ENCODE peak calls at places on chromosomes 16 and 17, in ten cellular contexts. V is A549; L is tibial nerve; D is fibroblast of lung; A is CD8-positive, alpha-beta memory T cell; W is heart right ventricle; I is transverse colon; J is PC-9; Y is body of pancreas; C is caudate nucleus. X is an unnamed sample.

GRCh38 chr17:35498429-35499178 is 38.9 kb downstream of the SLFN12L start:
- DNase-seq in V (no peak), L (no peak), D (no peak), A (no peak), W (no peak), I (no peak), J (no peak), Y (no peak), C (no peak), X (no peak)

GRCh38 chr17:60422162-60422665 is at the start of gene CHCT1:
- DNase-seq in V (no peak), L (no peak), D (no peak), A (no peak), W (peak; percentile 17), I (no peak), J (no peak), Y (no peak), C (no peak), X (no peak)

GRCh38 chr16:12558641-12559040 is 245.0 kb downstream of the CPPED1 start:
- DNase-seq in V (no peak), L (no peak), D (no peak), A (no peak), W (no peak), I (no peak), J (no peak), Y (no peak), C (no peak), X (no peak)

GRCh38 chr17:45848868-45849535 is 4.3 kb downstream of the SPPL2C start:
- DNase-seq in V (no peak), L (no peak), D (no peak), A (no peak), W (peak; percentile 28), I (no peak), J (no peak), Y (no peak), C (peak; percentile 52), X (no peak)

GRCh38 chr17:81961087-81961514 is at the start of gene NOTUM:
- DNase-seq in V (no peak), L (no peak), D (peak; percentile 29), A (no peak), W (no peak), I (no peak), J (no peak), Y (no peak), C (no peak), X (no peak)

GRCh38 chr16:65002265-65002664 is 119.6 kb downstream of the CDH11 start:
- DNase-seq in V (no peak), L (no peak), D (peak; percentile 82), A (no peak), W (no peak), I (no peak), J (no peak), Y (no peak), C (no peak), X (no peak)

GRCh38 chr16:31696968-31697743 is 169.5 kb downstream of the AHSP start:
- DNase-seq in V (peak; percentile 42), L (no peak), D (peak; percentile 38), A (no peak), W (no peak), I (no peak), J (no peak), Y (no peak), C (no peak), X (no peak)

GRCh38 chr17:68349157-68349556 is 57.9 kb downstream of the ARSG start:
- DNase-seq in V (no peak), L (no peak), D (no peak), A (no peak), W (no peak), I (no peak), J (no peak), Y (no peak), C (no peak), X (no peak)

GRCh38 chr16:3468501-3468900 is 25.0 kb downstream of the NAA60 start:
- DNase-seq in V (no peak), L (no peak), D (no peak), A (peak; percentile 16), W (no peak), I (no peak), J (no peak), Y (no peak), C (no peak), X (no peak)

GRCh38 chr17:8719291-8720246 is 25.1 kb downstream of the CCDC42 start:
- DNase-seq in V (no peak), L (no peak), D (peak; percentile 21), A (no peak), W (no peak), I (no peak), J (no peak), Y (no peak), C (no peak), X (no peak)

GRCh38 chr17:72031219-72031906 is 89.5 kb upstream of the SOX9 start:
- DNase-seq in V (no peak), L (no peak), D (no peak), A (no peak), W (no peak), I (no peak), J (no peak), Y (no peak), C (no peak), X (no peak)

GRCh38 chr17:39014044-39014794 is 47.0 kb upstream of the FBXO47 start:
- DNase-seq in V (peak; percentile 51), L (no peak), D (peak; percentile 73), A (no peak), W (no peak), I (no peak), J (no peak), Y (no peak), C (no peak), X (no peak)
- H3K27ac ChIP-seq in V (peak overlapping the region; percentile 79), L (no peak overlapping the region), D (no peak overlapping the region), A (peak overlapping the region; percentile 31), W (peak overlapping the region; percentile 66), I (no peak overlapping the region), J (peak overlapping the region; percentile 49), Y (no peak overlapping the region), C (no peak overlapping the region), X (no peak overlapping the region)

GRCh38 chr17:32871736-32872135 is 5.2 kb downstream of the MYO1D start:
- DNase-seq in V (no peak), L (no peak), D (no peak), A (no peak), W (no peak), I (no peak), J (no peak), Y (no peak), C (no peak), X (no peak)

GRCh38 chr17:32873114-32873513 is 3.8 kb downstream of the MYO1D start:
- DNase-seq in V (no peak), L (no peak), D (no peak), A (no peak), W (no peak), I (no peak), J (no peak), Y (no peak), C (no peak), X (no peak)

GRCh38 chr17:32870969-32871368 is 6.0 kb downstream of the MYO1D start:
- DNase-seq in V (no peak), L (no peak), D (no peak), A (no peak), W (no peak), I (no peak), J (no peak), Y (no peak), C (no peak), X (no peak)

GRCh38 chr17:32869345-32870026 is 7.4 kb downstream of the MYO1D start:
- DNase-seq in V (no peak), L (no peak), D (no peak), A (no peak), W (no peak), I (no peak), J (no peak), Y (no peak), C (no peak), X (no peak)

GRCh38 chr17:32870027-32870670 is 6.8 kb downstream of the MYO1D start:
- DNase-seq in V (no peak), L (no peak), D (peak; percentile 9), A (no peak), W (no peak), I (no peak), J (no peak), Y (no peak), C (no peak), X (no peak)
- H3K27ac ChIP-seq in V (no peak overlapping the region), L (no peak overlapping the region), D (no peak overlapping the region), A (no peak overlapping the region), W (peak overlapping the region; percentile 55), I (peak overlapping the region; percentile 64), J (no peak overlapping the region), Y (no peak overlapping the region), C (no peak overlapping the region), X (no peak overlapping the region)

DNA sequence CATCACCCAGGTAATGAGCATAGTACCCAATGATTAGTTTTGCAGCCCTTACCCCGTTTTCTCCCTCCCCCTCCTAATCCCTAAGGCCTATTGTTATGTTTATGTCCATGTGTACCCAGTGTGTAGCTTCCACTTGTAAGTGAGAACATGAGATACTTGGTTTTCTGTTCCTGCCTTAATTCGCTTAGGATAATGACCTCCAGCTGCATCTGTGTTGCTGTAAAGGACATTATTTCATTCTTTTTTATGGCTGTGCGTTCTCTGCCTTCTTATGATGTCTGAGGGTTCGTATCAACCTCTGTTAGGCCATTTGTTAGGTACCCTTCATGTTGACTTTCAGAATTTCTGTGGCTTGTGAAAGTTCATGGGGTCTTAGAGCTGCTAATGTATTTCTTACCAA is 31.0 kb downstream of the CTCF start:
- DNase-seq in V (no peak), L (no peak), D (peak; percentile 12), A (no peak), W (no peak), I (no peak), J (no peak), Y (no peak), C (no peak), X (no peak)
- H3K27ac ChIP-seq in V (no peak overlapping the region), L (no peak overlapping the region), D (no peak overlapping the region), A (no peak overlapping the region), W (no peak overlapping the region), I (no peak overlapping the region), J (no peak overlapping the region), Y (no peak overlapping the region), C (no peak overlapping the region), X (no peak overlapping the region)

GRCh38 chr17:73158133-73158532 is 6.7 kb upstream of the SSTR2 start:
- DNase-seq in V (no peak), L (no peak), D (no peak), A (no peak), W (no peak), I (no peak), J (no peak), Y (no peak), C (no peak), X (no peak)

GRCh38 chr17:73156166-73156840 is 8.5 kb upstream of the SSTR2 start:
- DNase-seq in V (peak; percentile 66), L (peak; percentile 56), D (peak; percentile 59), A (peak; percentile 58), W (peak; percentile 73), I (peak; percentile 67), J (peak; percentile 57), Y (peak; percentile 81), C (no peak), X (peak; percentile 33)

GRCh38 chr17:73156887-73157870 is 7.6 kb upstream of the SSTR2 start:
- DNase-seq in V (no peak), L (no peak), D (no peak), A (no peak), W (no peak), I (no peak), J (no peak), Y (no peak), C (no peak), X (no peak)

GRCh38 chr17:73151888-73152633 is 12.7 kb upstream of the SSTR2 start:
- DNase-seq in V (no peak), L (no peak), D (no peak), A (no peak), W (no peak), I (no peak), J (no peak), Y (no peak), C (no peak), X (no peak)

GRCh38 chr17:73155410-73156165 is 9.2 kb upstream of the SSTR2 start:
- DNase-seq in V (no peak), L (no peak), D (no peak), A (no peak), W (no peak), I (no peak), J (no peak), Y (peak; percentile 17), C (no peak), X (no peak)
- H3K27ac ChIP-seq in V (peak overlapping the region; percentile 50), L (no peak overlapping the region), D (no peak overlapping the region), A (no peak overlapping the region), W (no peak overlapping the region), I (no peak overlapping the region), J (no peak overlapping the region), Y (no peak overlapping the region), C (no peak overlapping the region), X (no peak overlapping the region)